ENCODE peak calls at places on chromosomes 6 and 20, in seven cellular contexts. One of them, this sample, is unnamed.

GRCh38 chr6:43173496-43174262 is 2.6 kb downstream of the SRF start:
- DNase-seq in CD4-positive, alpha-beta T cell: no peak
- DNase-seq in neural crest cell: no peak
- DNase-seq in Caco-2: no peak
- DNase-seq in ascending aorta: no peak
- DNase-seq in HCT116: no peak
- DNase-seq in NB4: no peak
- DNase-seq in this sample: no peak

GRCh38 chr6:107713214-107713962 is 110.7 kb downstream of the SCML4 start:
- DNase-seq in CD4-positive, alpha-beta T cell: no peak
- DNase-seq in neural crest cell: no peak
- DNase-seq in Caco-2: no peak
- DNase-seq in ascending aorta: no peak
- DNase-seq in HCT116: no peak
- DNase-seq in NB4: peak; percentile 36
- DNase-seq in this sample: no peak

GRCh38 chr6:144151010-144151727 is 852 bp downstream of the STX11 start:
- DNase-seq in CD4-positive, alpha-beta T cell: peak; percentile 38
- DNase-seq in neural crest cell: no peak
- DNase-seq in Caco-2: peak; percentile 6
- DNase-seq in ascending aorta: no peak
- DNase-seq in HCT116: no peak
- DNase-seq in NB4: peak; percentile 75
- DNase-seq in this sample: peak; percentile 64

GRCh38 chr6:130852844-130853554 is 25.8 kb downstream of the SMLR1 start:
- DNase-seq in CD4-positive, alpha-beta T cell: no peak
- DNase-seq in neural crest cell: no peak
- DNase-seq in Caco-2: no peak
- DNase-seq in ascending aorta: no peak
- DNase-seq in HCT116: no peak
- DNase-seq in NB4: no peak
- DNase-seq in this sample: no peak

GRCh38 chr20:31860431-31861345 is 9.6 kb downstream of the DUSP15 start:
- DNase-seq in CD4-positive, alpha-beta T cell: no peak
- DNase-seq in neural crest cell: no peak
- DNase-seq in Caco-2: peak; percentile 67
- DNase-seq in ascending aorta: peak; percentile 63
- DNase-seq in HCT116: no peak
- DNase-seq in NB4: peak; percentile 25
- DNase-seq in this sample: no peak

GRCh38 chr20:56400001-56400640 is 7.7 kb downstream of the CSTF1 start:
- DNase-seq in CD4-positive, alpha-beta T cell: peak; percentile 52
- DNase-seq in neural crest cell: peak; percentile 55
- DNase-seq in Caco-2: peak; percentile 81
- DNase-seq in ascending aorta: peak; percentile 70
- DNase-seq in HCT116: peak; percentile 51
- DNase-seq in NB4: peak; percentile 85
- DNase-seq in this sample: no peak

GRCh38 chr6:4125500-4125899 is 9.9 kb downstream of the ECI2 start:
- DNase-seq in CD4-positive, alpha-beta T cell: no peak
- DNase-seq in neural crest cell: no peak
- DNase-seq in Caco-2: no peak
- DNase-seq in ascending aorta: no peak
- DNase-seq in HCT116: no peak
- DNase-seq in NB4: no peak
- DNase-seq in this sample: no peak

GRCh38 chr6:48765352-48765961 is 654.5 kb upstream of the PTCHD4 start:
- DNase-seq in CD4-positive, alpha-beta T cell: no peak
- DNase-seq in neural crest cell: peak; percentile 32
- DNase-seq in Caco-2: peak; percentile 39
- DNase-seq in ascending aorta: no peak
- DNase-seq in HCT116: peak; percentile 59
- DNase-seq in NB4: peak; percentile 60
- DNase-seq in this sample: no peak

GRCh38 chr6:33707771-33708170 is 3.7 kb downstream of the UQCC2 start:
- DNase-seq in CD4-positive, alpha-beta T cell: no peak
- DNase-seq in neural crest cell: no peak
- DNase-seq in Caco-2: no peak
- DNase-seq in ascending aorta: no peak
- DNase-seq in HCT116: no peak
- DNase-seq in NB4: peak; percentile 58
- DNase-seq in this sample: no peak

GRCh38 chr6:56961151-56961550 is 6.2 kb downstream of the BEND6 start:
- DNase-seq in CD4-positive, alpha-beta T cell: no peak
- DNase-seq in neural crest cell: no peak
- DNase-seq in Caco-2: no peak
- DNase-seq in ascending aorta: no peak
- DNase-seq in HCT116: no peak
- DNase-seq in NB4: no peak
- DNase-seq in this sample: no peak

GRCh38 chr6:25173951-25174474 is 105.2 kb upstream of the CARMIL1 start:
- DNase-seq in CD4-positive, alpha-beta T cell: no peak
- DNase-seq in neural crest cell: no peak
- DNase-seq in Caco-2: no peak
- DNase-seq in ascending aorta: no peak
- DNase-seq in HCT116: peak; percentile 70
- DNase-seq in NB4: peak; percentile 78
- DNase-seq in this sample: no peak

GRCh38 chr6:169862464-169863148 is 111.2 kb downstream of the ERMARD start:
- DNase-seq in CD4-positive, alpha-beta T cell: no peak
- DNase-seq in neural crest cell: no peak
- DNase-seq in Caco-2: no peak
- DNase-seq in ascending aorta: no peak
- DNase-seq in HCT116: no peak
- DNase-seq in NB4: no peak
- DNase-seq in this sample: no peak

DNA sequence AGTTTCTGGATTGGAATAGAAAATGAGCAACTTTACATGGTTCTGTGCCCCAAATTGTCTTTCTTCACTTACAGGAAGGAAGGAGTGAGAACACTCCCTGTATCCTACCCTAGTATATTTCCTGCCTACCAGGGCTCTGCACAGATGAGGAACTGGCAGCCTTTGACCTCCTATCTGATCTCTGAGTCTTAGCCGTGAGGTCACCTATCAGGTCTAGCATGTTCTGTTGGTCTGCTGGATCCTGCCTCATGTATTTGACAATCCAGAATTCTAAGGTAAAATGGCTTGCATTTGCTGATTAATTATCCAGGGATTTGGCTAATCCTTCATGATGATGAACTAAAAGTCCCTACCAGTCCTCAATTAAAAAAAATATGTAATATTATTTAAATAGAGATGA is 35.0 kb upstream of the TRAM2 start:
- DNase-seq in CD4-positive, alpha-beta T cell: no peak
- DNase-seq in neural crest cell: no peak
- DNase-seq in Caco-2: no peak
- DNase-seq in ascending aorta: no peak
- DNase-seq in HCT116: no peak
- DNase-seq in NB4: peak; percentile 46
- DNase-seq in this sample: no peak
- TF ChIP-seq CTCF in CD4-positive, alpha-beta T cell: no peak
- TF ChIP-seq CTCF in neural crest cell: no peak
- TF ChIP-seq CTCF in Caco-2: no peak
- TF ChIP-seq CTCF in ascending aorta: no peak
- TF ChIP-seq CTCF in HCT116: no peak
- TF ChIP-seq CTCF in NB4: no peak
- TF ChIP-seq CTCF in this sample: no peak

GRCh38 chr20:41411458-41411857 is 44.8 kb upstream of the EMILIN3 start:
- DNase-seq in CD4-positive, alpha-beta T cell: no peak
- DNase-seq in neural crest cell: no peak
- DNase-seq in Caco-2: no peak
- DNase-seq in ascending aorta: no peak
- DNase-seq in HCT116: no peak
- DNase-seq in NB4: peak; percentile 42
- DNase-seq in this sample: no peak
- TF ChIP-seq CTCF in CD4-positive, alpha-beta T cell: peak; percentile 50
- TF ChIP-seq CTCF in neural crest cell: peak; percentile 53
- TF ChIP-seq CTCF in Caco-2: peak; percentile 65
- TF ChIP-seq CTCF in ascending aorta: peak; percentile 15
- TF ChIP-seq CTCF in HCT116: peak; percentile 21
- TF ChIP-seq CTCF in NB4: peak; percentile 13
- TF ChIP-seq CTCF in this sample: no peak

GRCh38 chr20:63151554-63152321 is 64.2 kb downstream of the YTHDF1 start:
- DNase-seq in CD4-positive, alpha-beta T cell: no peak
- DNase-seq in neural crest cell: no peak
- DNase-seq in Caco-2: no peak
- DNase-seq in ascending aorta: no peak
- DNase-seq in HCT116: no peak
- DNase-seq in NB4: peak; percentile 59
- DNase-seq in this sample: no peak

GRCh38 chr20:63152322-63153253 is 63.3 kb downstream of the YTHDF1 start:
- DNase-seq in CD4-positive, alpha-beta T cell: no peak
- DNase-seq in neural crest cell: no peak
- DNase-seq in Caco-2: no peak
- DNase-seq in ascending aorta: no peak
- DNase-seq in HCT116: no peak
- DNase-seq in NB4: no peak
- DNase-seq in this sample: no peak

GRCh38 chr20:63154395-63154794 is 61.5 kb downstream of the YTHDF1 start:
- DNase-seq in CD4-positive, alpha-beta T cell: no peak
- DNase-seq in neural crest cell: no peak
- DNase-seq in Caco-2: no peak
- DNase-seq in ascending aorta: no peak
- DNase-seq in HCT116: no peak
- DNase-seq in NB4: no peak
- DNase-seq in this sample: no peak

GRCh38 chr20:63155266-63156165 is 60.4 kb downstream of the YTHDF1 start:
- DNase-seq in CD4-positive, alpha-beta T cell: no peak
- DNase-seq in neural crest cell: no peak
- DNase-seq in Caco-2: no peak
- DNase-seq in ascending aorta: no peak
- DNase-seq in HCT116: no peak
- DNase-seq in NB4: no peak
- DNase-seq in this sample: no peak

GRCh38 chr20:63153254-63154221 is 62.4 kb downstream of the YTHDF1 start:
- DNase-seq in CD4-positive, alpha-beta T cell: no peak
- DNase-seq in neural crest cell: no peak
- DNase-seq in Caco-2: no peak
- DNase-seq in ascending aorta: no peak
- DNase-seq in HCT116: no peak
- DNase-seq in NB4: no peak
- DNase-seq in this sample: no peak
- TF ChIP-seq CTCF in CD4-positive, alpha-beta T cell: no peak
- TF ChIP-seq CTCF in neural crest cell: no peak
- TF ChIP-seq CTCF in Caco-2: no peak
- TF ChIP-seq CTCF in ascending aorta: no peak
- TF ChIP-seq CTCF in HCT116: no peak
- TF ChIP-seq CTCF in NB4: no peak
- TF ChIP-seq CTCF in this sample: no peak

GRCh38 chr6:53530780-53531386 is 14.0 kb downstream of the GCLC start:
- DNase-seq in CD4-positive, alpha-beta T cell: no peak
- DNase-seq in neural crest cell: no peak
- DNase-seq in Caco-2: no peak
- DNase-seq in ascending aorta: no peak
- DNase-seq in HCT116: no peak
- DNase-seq in NB4: no peak
- DNase-seq in this sample: no peak

GRCh38 chr6:53532061-53532797 is 12.7 kb downstream of the GCLC start:
- DNase-seq in CD4-positive, alpha-beta T cell: no peak
- DNase-seq in neural crest cell: no peak
- DNase-seq in Caco-2: no peak
- DNase-seq in ascending aorta: no peak
- DNase-seq in HCT116: no peak
- DNase-seq in NB4: no peak
- DNase-seq in this sample: no peak

GRCh38 chr6:53529324-53530036 is 15.4 kb downstream of the GCLC start:
- DNase-seq in CD4-positive, alpha-beta T cell: no peak
- DNase-seq in neural crest cell: no peak
- DNase-seq in Caco-2: no peak
- DNase-seq in ascending aorta: no peak
- DNase-seq in HCT116: no peak
- DNase-seq in NB4: no peak
- DNase-seq in this sample: no peak

GRCh38 chr6:53530346-53530745 is 14.6 kb downstream of the GCLC start:
- DNase-seq in CD4-positive, alpha-beta T cell: no peak
- DNase-seq in neural crest cell: no peak
- DNase-seq in Caco-2: no peak
- DNase-seq in ascending aorta: no peak
- DNase-seq in HCT116: no peak
- DNase-seq in NB4: no peak
- DNase-seq in this sample: no peak

DNA sequence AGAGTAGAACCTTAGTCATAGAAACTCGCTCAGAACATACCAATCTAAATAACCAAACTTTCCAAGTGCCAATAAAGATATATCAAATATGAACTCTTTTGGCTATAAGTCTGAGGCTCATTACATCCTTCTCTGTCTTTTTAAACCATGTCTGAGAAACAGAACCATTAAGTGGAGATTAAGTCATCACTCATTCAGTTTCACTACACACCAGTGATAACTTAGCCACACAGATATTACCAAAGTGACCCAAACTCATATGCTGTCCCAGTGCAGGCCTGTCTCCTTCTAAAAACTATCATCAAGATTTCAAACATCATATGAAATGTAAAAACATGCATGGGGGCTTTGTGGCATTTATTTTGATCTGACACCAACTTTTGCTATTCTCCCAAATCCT is 12.0 kb downstream of the GCLC start:
- DNase-seq in CD4-positive, alpha-beta T cell: no peak
- DNase-seq in neural crest cell: no peak
- DNase-seq in Caco-2: no peak
- DNase-seq in ascending aorta: no peak
- DNase-seq in HCT116: no peak
- DNase-seq in NB4: no peak
- DNase-seq in this sample: no peak
- TF ChIP-seq CTCF in CD4-positive, alpha-beta T cell: no peak
- TF ChIP-seq CTCF in neural crest cell: no peak
- TF ChIP-seq CTCF in Caco-2: no peak
- TF ChIP-seq CTCF in ascending aorta: no peak
- TF ChIP-seq CTCF in HCT116: no peak
- TF ChIP-seq CTCF in NB4: no peak
- TF ChIP-seq CTCF in this sample: no peak

GRCh38 chr20:47173596-47174216 is 182.8 kb downstream of the ZMYND8 start:
- DNase-seq in CD4-positive, alpha-beta T cell: no peak
- DNase-seq in neural crest cell: no peak
- DNase-seq in Caco-2: peak; percentile 42
- DNase-seq in ascending aorta: no peak
- DNase-seq in HCT116: no peak
- DNase-seq in NB4: no peak
- DNase-seq in this sample: no peak
- TF ChIP-seq CTCF in CD4-positive, alpha-beta T cell: no peak
- TF ChIP-seq CTCF in neural crest cell: no peak
- TF ChIP-seq CTCF in Caco-2: peak; percentile 35
- TF ChIP-seq CTCF in ascending aorta: no peak
- TF ChIP-seq CTCF in HCT116: no peak
- TF ChIP-seq CTCF in NB4: no peak
- TF ChIP-seq CTCF in this sample: no peak

GRCh38 chr6:37485259-37485658 is 14.4 kb downstream of the CCDC167 start:
- DNase-seq in CD4-positive, alpha-beta T cell: no peak
- DNase-seq in neural crest cell: no peak
- DNase-seq in Caco-2: peak; percentile 25
- DNase-seq in ascending aorta: no peak
- DNase-seq in HCT116: no peak
- DNase-seq in NB4: no peak
- DNase-seq in this sample: no peak
- TF ChIP-seq CTCF in CD4-positive, alpha-beta T cell: no peak
- TF ChIP-seq CTCF in neural crest cell: peak; percentile 48
- TF ChIP-seq CTCF in Caco-2: peak; percentile 31
- TF ChIP-seq CTCF in ascending aorta: no peak
- TF ChIP-seq CTCF in HCT116: no peak
- TF ChIP-seq CTCF in NB4: no peak
- TF ChIP-seq CTCF in this sample: no peak

This sample was measured in natural killer cell.